ENCODE peak calls at places on chromosomes 5 and 9, in nine cellular contexts. A, X, T, W, Q, B, V, O and E are unnamed samples.

GRCh38 chr5:96794757-96795156 is 13.0 kb downstream of the ERAP1 start:
- DNase-seq in A (no peak), X (no peak), T (no peak), W (no peak), Q (no peak), B (peak), V (no peak), O (no peak), E (no peak)

GRCh38 chr5:80219381-80219780 is 36.5 kb downstream of the SERINC5 start:
- DNase-seq in A (no peak), X (no peak), T (no peak), W (no peak), Q (no peak), B (no peak), V (no peak), O (no peak), E (no peak)

GRCh38 chr5:132774406-132774805 is 2.6 kb downstream of the SEPTIN8 start:
- DNase-seq in A (no peak), X (no peak), T (no peak), W (no peak), Q (no peak), B (no peak), V (no peak), O (no peak), E (no peak)

GRCh38 chr9:2255128-2255527 is 240.0 kb downstream of the SMARCA2 start:
- DNase-seq in A (peak), X (no peak), T (no peak), W (no peak), Q (no peak), B (no peak), V (no peak), O (no peak), E (peak)

GRCh38 chr5:69167488-69167845 is 517 bp downstream of the CCNB1 start:
- DNase-seq in A (no peak), X (peak), T (no peak), W (no peak), Q (peak), B (no peak), V (no peak), O (no peak), E (no peak)

GRCh38 chr5:139634541-139634940 is 13.6 kb upstream of the CXXC5 start:
- DNase-seq in A (no peak), X (no peak), T (no peak), W (no peak), Q (no peak), B (no peak), V (no peak), O (no peak), E (no peak)

GRCh38 chr9:134794726-134795370 is 85.8 kb upstream of the FCN2 start:
- DNase-seq in A (no peak), X (no peak), T (no peak), W (no peak), Q (no peak), B (no peak), V (no peak), O (no peak), E (no peak)

GRCh38 chr9:129483467-129484324 is 137.2 kb downstream of the C9orf50 start:
- DNase-seq in A (no peak), X (no peak), T (peak), W (peak), Q (peak), B (peak), V (no peak), O (no peak), E (peak)

GRCh38 chr5:31361906-31362900 is 168.7 kb downstream of the CDH6 start:
- DNase-seq in A (no peak), X (no peak), T (peak), W (no peak), Q (peak), B (no peak), V (no peak), O (no peak), E (peak)

GRCh38 chr5:150253416-150254208 is 36.0 kb downstream of the CAMK2A start:
- DNase-seq in A (no peak), X (no peak), T (no peak), W (no peak), Q (no peak), B (no peak), V (no peak), O (no peak), E (no peak)